ENCODE peak calls at places on chromosomes 16 and 17, in nine cellular contexts. E is hypothalamus; R is tibial artery; P is stimulated activated CD4-positive, alpha-beta T cell treated with anti-CD3 and anti-CD28 coated beads, Interleukin-1b, Interleukin-23, amount 100 ng/mL, for 1 hour; G is central memory CD4-positive, alpha-beta T cell; K is activated CD8-positive, alpha-beta memory T cell treated with anti-CD3 and anti-CD28 coated beads for 24 hours; I is Calu3; F is stimulated activated CD8-positive, alpha-beta memory T cell treated with anti-CD3 and anti-CD28 coated beads, Interleukin-7, amount 100 ng/mL, for 24 hours; U is tibial nerve. Y is an unnamed sample.

GRCh38 chr17:51164911-51165679 is 1.1 kb upstream of the NME2 start:
- DNase-seq in E (no peak), R (no peak), P (no peak), G (no peak), K (peak), I (peak), F (no peak), U (no peak), Y (no peak)

GRCh38 chr17:8436169-8436932 is 667 bp downstream of the NDEL1 start:
- DNase-seq in E (peak), R (peak), P (peak), G (peak), K (peak), I (peak), F (peak), U (peak), Y (peak)

GRCh38 chr17:2545393-2545792 is 33.7 kb upstream of the METTL16 start:
- DNase-seq in E (no peak), R (no peak), P (no peak), G (no peak), K (no peak), I (no peak), F (no peak), U (no peak), Y (no peak)

GRCh38 chr16:64206877-64207276 is 915.0 kb downstream of the CDH11 start:
- DNase-seq in E (no peak), R (no peak), P (no peak), G (no peak), K (no peak), I (no peak), F (no peak), U (no peak), Y (no peak)

GRCh38 chr16:21104124-21104860 is 46.4 kb downstream of the DNAH3 start:
- DNase-seq in E (peak), R (no peak), P (no peak), G (no peak), K (no peak), I (no peak), F (no peak), U (no peak), Y (no peak)

GRCh38 chr17:48555616-48556533 is 11.0 kb upstream of the HOXB2 start:
- DNase-seq in E (no peak), R (no peak), P (no peak), G (no peak), K (no peak), I (no peak), F (no peak), U (no peak), Y (no peak)

GRCh38 chr16:12906271-12906670 is 4.9 kb downstream of the SHISA9 start:
- DNase-seq in E (no peak), R (no peak), P (no peak), G (no peak), K (no peak), I (no peak), F (no peak), U (no peak), Y (no peak)

GRCh38 chr17:40615295-40615988 is 32.2 kb downstream of the SMARCE1 start:
- DNase-seq in E (no peak), R (no peak), P (no peak), G (peak), K (peak), I (peak), F (no peak), U (no peak), Y (no peak)

GRCh38 chr17:83133302-83134121 is 54.1 kb downstream of the METRNL start:
- DNase-seq in E (no peak), R (no peak), P (no peak), G (no peak), K (no peak), I (no peak), F (no peak), U (no peak), Y (no peak)

GRCh38 chr17:32828822-32829221 is 48.1 kb downstream of the MYO1D start:
- DNase-seq in E (no peak), R (no peak), P (no peak), G (no peak), K (no peak), I (no peak), F (no peak), U (no peak), Y (no peak)

GRCh38 chr17:67374329-67375053 is 2.6 kb upstream of the PITPNC1 start:
- DNase-seq in E (peak), R (peak), P (peak), G (peak), K (peak), I (peak), F (peak), U (peak), Y (peak)

GRCh38 chr16:69179255-69180010 is 7.5 kb upstream of the SNTB2 start:
- DNase-seq in E (no peak), R (peak), P (no peak), G (no peak), K (no peak), I (peak), F (no peak), U (peak), Y (no peak)

GRCh38 chr16:53056528-53056881 is 1.7 kb downstream of the CHD9 start:
- DNase-seq in E (no peak), R (peak), P (no peak), G (no peak), K (no peak), I (no peak), F (no peak), U (no peak), Y (no peak)

GRCh38 chr16:606656-607307 is 16.9 kb downstream of the RAB40C start:
- DNase-seq in E (no peak), R (no peak), P (no peak), G (no peak), K (no peak), I (no peak), F (no peak), U (no peak), Y (no peak)

GRCh38 chr17:48037924-48038323 is 327 bp upstream of the COPZ2 start:
- DNase-seq in E (no peak), R (no peak), P (no peak), G (no peak), K (no peak), I (no peak), F (no peak), U (no peak), Y (no peak)

GRCh38 chr16:2095315-2095853 is 40.3 kb downstream of the PKD1 start:
- DNase-seq in E (no peak), R (no peak), P (no peak), G (no peak), K (no peak), I (no peak), F (no peak), U (no peak), Y (no peak)

GRCh38 chr17:78086740-78087139 is 41.8 kb downstream of the TMC6 start:
- DNase-seq in E (no peak), R (no peak), P (no peak), G (no peak), K (no peak), I (no peak), F (no peak), U (no peak), Y (no peak)

GRCh38 chr17:66564992-66565465 is 262.6 kb downstream of the PRKCA start:
- DNase-seq in E (no peak), R (no peak), P (no peak), G (no peak), K (peak), I (no peak), F (no peak), U (no peak), Y (no peak)

GRCh38 chr16:1706386-1707192 is 594 bp downstream of the MAPK8IP3 start:
- DNase-seq in E (no peak), R (no peak), P (no peak), G (peak), K (peak), I (no peak), F (no peak), U (no peak), Y (peak)

GRCh38 chr17:2701161-2701995 is 10.2 kb downstream of the CLUH start:
- DNase-seq in E (no peak), R (no peak), P (no peak), G (no peak), K (no peak), I (no peak), F (no peak), U (peak), Y (no peak)

GRCh38 chr16:85379041-85380001 is 233.8 kb upstream of the GSE1 start:
- DNase-seq in E (no peak), R (no peak), P (no peak), G (no peak), K (no peak), I (no peak), F (no peak), U (no peak), Y (no peak)

GRCh38 chr17:31273511-31273910 is 23.5 kb downstream of the OMG start:
- DNase-seq in E (no peak), R (no peak), P (no peak), G (no peak), K (no peak), I (no peak), F (no peak), U (no peak), Y (no peak)

GRCh38 chr16:87930456-87930855 is 5.9 kb downstream of the CA5A start:
- DNase-seq in E (no peak), R (no peak), P (no peak), G (no peak), K (no peak), I (peak), F (no peak), U (no peak), Y (no peak)

GRCh38 chr16:49993579-49993978 is 31.4 kb upstream of the CNEP1R1 start:
- DNase-seq in E (no peak), R (no peak), P (no peak), G (no peak), K (no peak), I (no peak), F (no peak), U (no peak), Y (no peak)

GRCh38 chr16:89193576-89194293 is 6.6 kb downstream of the SLC22A31 start:
- DNase-seq in E (no peak), R (no peak), P (no peak), G (no peak), K (no peak), I (peak), F (no peak), U (no peak), Y (no peak)

GRCh38 chr17:80773243-80773991 is 218.2 kb upstream of the CHMP6 start:
- DNase-seq in E (peak), R (peak), P (no peak), G (no peak), K (no peak), I (no peak), F (no peak), U (no peak), Y (no peak)

GRCh38 chr17:59366040-59366757 is 34.7 kb downstream of the YPEL2 start:
- DNase-seq in E (no peak), R (no peak), P (no peak), G (no peak), K (no peak), I (no peak), F (no peak), U (no peak), Y (no peak)

GRCh38 chr17:7846765-7847661 is 7.9 kb upstream of the TMEM88 start:
- DNase-seq in E (no peak), R (no peak), P (no peak), G (no peak), K (no peak), I (no peak), F (no peak), U (no peak), Y (no peak)

GRCh38 chr16:20612551-20613470 is 36.6 kb upstream of the ACSM2B start:
- DNase-seq in E (peak), R (peak), P (no peak), G (no peak), K (no peak), I (no peak), F (no peak), U (no peak), Y (no peak)

GRCh38 chr16:49492090-49492801 is 118.6 kb downstream of the C16orf78 start:
- DNase-seq in E (peak), R (peak), P (no peak), G (peak), K (peak), I (peak), F (no peak), U (no peak), Y (no peak)

GRCh38 chr17:77824780-77825280 is 133.7 kb upstream of the TNRC6C start:
- DNase-seq in E (no peak), R (no peak), P (no peak), G (no peak), K (no peak), I (no peak), F (no peak), U (no peak), Y (no peak)

GRCh38 chr17:34307110-34307509 is 12.1 kb upstream of the CCL8 start:
- DNase-seq in E (no peak), R (no peak), P (no peak), G (no peak), K (no peak), I (no peak), F (no peak), U (peak), Y (no peak)

GRCh38 chr16:22306788-22307187 is 9.6 kb downstream of the POLR3E start:
- DNase-seq in E (no peak), R (no peak), P (no peak), G (no peak), K (no peak), I (no peak), F (no peak), U (no peak), Y (no peak)

GRCh38 chr17:12992676-12993075 is 25.2 kb downstream of the ELAC2 start:
- DNase-seq in E (no peak), R (no peak), P (no peak), G (no peak), K (no peak), I (no peak), F (no peak), U (no peak), Y (no peak)

Y was measured in T-helper 2 cell treated with Interferon-gamma antibody and Interleukin-4, amounts not matched to agents 5 μg/mL and 100 μg/mL, for 36 hours.